ENCODE peak calls at places on chromosome 21, in nine cellular contexts. B, M, C, T, Q, W, R, H and P are unnamed samples.
A peak's percentile ranks its signal among the peaks of the same experiment; 100 is the strongest.

GRCh38 chr21:36543924-36544323 is 64.0 kb upstream of the CLDN14 start:
- DNase-seq in B (no peak), M (no peak), C (no peak), T (no peak), Q (no peak), W (no peak), R (no peak), H (no peak), P (no peak)

GRCh38 chr21:26067836-26068401 is 102.7 kb downstream of the APP start:
- DNase-seq in B (no peak), M (no peak), C (no peak), T (no peak), Q (no peak), W (no peak), R (no peak), H (no peak), P (no peak)

GRCh38 chr21:26956216-26956615 is 10.7 kb downstream of the ADAMTS5 start:
- DNase-seq in B (no peak), M (no peak), C (no peak), T (no peak), Q (no peak), W (no peak), R (no peak), H (no peak), P (no peak)

GRCh38 chr21:37224861-37225260 is 42.3 kb downstream of the VPS26C start:
- DNase-seq in B (no peak), M (peak; percentile 57), C (no peak), T (no peak), Q (no peak), W (no peak), R (no peak), H (no peak), P (no peak)

GRCh38 chr21:16085436-16085835 is 355.7 kb downstream of the USP25 start:
- DNase-seq in B (no peak), M (no peak), C (no peak), T (no peak), Q (no peak), W (no peak), R (no peak), H (peak; percentile 6), P (no peak)

GRCh38 chr21:25384782-25385181 is 222.5 kb downstream of the MRPL39 start:
- DNase-seq in B (no peak), M (no peak), C (no peak), T (no peak), Q (no peak), W (no peak), R (no peak), H (no peak), P (no peak)

GRCh38 chr21:33729631-33730030 is 87.3 kb downstream of the ITSN1 start:
- DNase-seq in B (no peak), M (no peak), C (no peak), T (no peak), Q (no peak), W (no peak), R (no peak), H (no peak), P (no peak)

GRCh38 chr21:33987461-33987860 is 71.9 kb upstream of the ATP5PO start:
- DNase-seq in B (no peak), M (no peak), C (no peak), T (no peak), Q (no peak), W (no peak), R (no peak), H (no peak), P (no peak)

GRCh38 chr21:34186119-34186719 is 112.8 kb downstream of the MRPS6 start:
- DNase-seq in B (no peak), M (no peak), C (no peak), T (no peak), Q (no peak), W (no peak), R (no peak), H (no peak), P (no peak)